ENCODE peak calls at places on chromosomes 3 and 15, in five cellular contexts. Z is transverse colon, T is MM.1S, I is heart right ventricle, D is adrenal gland. K is an unnamed sample.

GRCh38 chr15:96838088-96838487 is 507.6 kb downstream of the NR2F2 start:
- DNase-seq in Z (no peak), T (no peak), I (no peak), D (no peak), K (no peak)

GRCh38 chr3:25706213-25706612 is 41.5 kb upstream of the TOP2B start:
- DNase-seq in Z (no peak), T (no peak), I (no peak), D (no peak), K (no peak)

GRCh38 chr3:25910997-25911396 is 121.1 kb downstream of the OXSM start:
- DNase-seq in Z (peak), T (peak), I (no peak), D (peak), K (no peak)

GRCh38 chr15:59329570-59330350 is 42.9 kb downstream of the MYO1E start:
- DNase-seq in Z (no peak), T (no peak), I (no peak), D (no peak), K (no peak)

GRCh38 chr15:52148409-52148808 is 35.8 kb upstream of the BCL2L10 start:
- DNase-seq in Z (no peak), T (no peak), I (no peak), D (no peak), K (no peak)

GRCh38 chr3:167709690-167710089 is 25.0 kb downstream of the PDCD10 start:
- DNase-seq in Z (no peak), T (no peak), I (no peak), D (no peak), K (no peak)

GRCh38 chr15:59998256-59999063 is 5.7 kb upstream of the FOXB1 start:
- DNase-seq in Z (no peak), T (no peak), I (no peak), D (no peak), K (no peak)

GRCh38 chr3:186251948-186252619 is 110.0 kb downstream of the DGKG start:
- DNase-seq in Z (no peak), T (no peak), I (peak), D (peak), K (no peak)

GRCh38 chr3:89025185-89025584 is 82.2 kb upstream of the EPHA3 start:
- DNase-seq in Z (no peak), T (no peak), I (no peak), D (no peak), K (no peak)

GRCh38 chr15:58572521-58572920 is 140.7 kb downstream of the LIPC start:
- DNase-seq in Z (no peak), T (no peak), I (no peak), D (no peak), K (no peak)

GRCh38 chr3:133283958-133284807 is 115.7 kb upstream of the BFSP2 start:
- DNase-seq in Z (no peak), T (no peak), I (no peak), D (peak), K (no peak)

GRCh38 chr15:70237626-70238025 is 139.9 kb upstream of the TLE3 start:
- DNase-seq in Z (no peak), T (no peak), I (no peak), D (no peak), K (no peak)

DNA sequence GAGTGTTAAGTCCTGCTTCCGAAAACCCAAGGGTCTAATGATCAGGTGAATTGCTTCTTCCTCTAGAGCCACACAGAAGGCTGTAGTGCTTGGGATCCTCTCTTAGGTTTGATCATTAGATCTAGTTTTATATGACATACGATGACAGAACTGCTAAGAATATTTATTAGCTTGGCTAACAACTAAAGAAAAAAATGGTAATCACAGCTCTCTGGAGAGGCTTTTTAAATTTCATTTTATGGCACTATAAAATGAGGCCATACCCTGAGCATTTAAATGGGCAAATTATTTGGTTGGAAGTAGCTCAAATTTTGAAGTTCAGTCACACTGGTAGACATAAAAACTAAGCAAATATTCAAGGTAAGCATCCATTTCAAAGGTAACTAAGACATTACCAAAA is 482.5 kb upstream of the WNT5A start:
- DNase-seq in Z (no peak), T (no peak), I (no peak), D (no peak), K (no peak)
- TF ChIP-seq CTCF in Z (no peak), T (no peak), I (no peak), D (no peak), K (no peak)

GRCh38 chr3:185071401-185071800 is 81.5 kb downstream of the C3orf70 start:
- DNase-seq in Z (no peak), T (no peak), I (no peak), D (no peak), K (no peak)

GRCh38 chr3:185067173-185067572 is 85.7 kb downstream of the C3orf70 start:
- DNase-seq in Z (no peak), T (no peak), I (no peak), D (no peak), K (no peak)

GRCh38 chr3:185069023-185069422 is 83.8 kb downstream of the C3orf70 start:
- DNase-seq in Z (peak), T (no peak), I (no peak), D (no peak), K (no peak)

GRCh38 chr3:185070491-185071335 is 82.1 kb downstream of the C3orf70 start:
- DNase-seq in Z (peak), T (no peak), I (no peak), D (peak), K (no peak)

GRCh38 chr3:185069583-185070030 is 83.3 kb downstream of the C3orf70 start:
- DNase-seq in Z (peak), T (no peak), I (no peak), D (no peak), K (no peak)
- TF ChIP-seq CTCF in Z (no peak), T (no peak), I (no peak), D (no peak), K (no peak)

GRCh38 chr3:63232764-63233396 is 45.2 kb upstream of the SYNPR start:
- DNase-seq in Z (no peak), T (peak), I (no peak), D (no peak), K (no peak)
- TF ChIP-seq CTCF in Z (peak), T (peak), I (peak), D (no peak), K (no peak)

GRCh38 chr15:79829950-79830349 is 66.9 kb downstream of the MTHFS start:
- DNase-seq in Z (no peak), T (no peak), I (no peak), D (no peak), K (no peak)

GRCh38 chr15:79828447-79828846 is 68.4 kb downstream of the MTHFS start:
- DNase-seq in Z (no peak), T (no peak), I (no peak), D (no peak), K (no peak)

GRCh38 chr15:79832358-79832757 is 64.5 kb downstream of the MTHFS start:
- DNase-seq in Z (no peak), T (no peak), I (no peak), D (no peak), K (no peak)

GRCh38 chr15:79834496-79834895 is 62.3 kb downstream of the MTHFS start:
- DNase-seq in Z (no peak), T (no peak), I (no peak), D (peak), K (no peak)

DNA sequence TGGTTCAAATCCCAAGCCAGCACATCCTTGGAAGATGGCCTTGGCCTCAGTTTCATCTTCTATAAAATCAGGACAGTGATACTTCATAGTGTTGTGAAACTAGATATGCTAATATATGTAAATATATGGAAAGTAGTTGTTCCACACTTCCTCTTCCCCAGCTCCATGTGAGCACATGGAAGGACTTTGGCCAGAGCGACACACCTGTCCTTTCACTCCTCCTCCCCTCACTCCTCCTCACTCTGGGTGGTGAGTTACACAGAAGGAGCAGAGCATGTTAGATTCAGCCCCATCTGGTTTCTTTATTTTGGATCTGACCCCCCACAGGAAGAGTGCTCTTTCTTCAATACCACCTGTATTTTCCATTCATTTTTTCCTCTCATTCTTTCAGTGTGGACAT is 65.2 kb downstream of the MTHFS start:
- DNase-seq in Z (no peak), T (no peak), I (no peak), D (no peak), K (no peak)
- TF ChIP-seq CTCF in Z (no peak), T (no peak), I (no peak), D (no peak), K (no peak)

GRCh38 chr3:15305366-15305844 is 27.0 kb downstream of the SH3BP5 start:
- DNase-seq in Z (no peak), T (no peak), I (no peak), D (peak), K (no peak)
- TF ChIP-seq CTCF in Z (peak), T (peak), I (no peak), D (peak), K (no peak)

DNA sequence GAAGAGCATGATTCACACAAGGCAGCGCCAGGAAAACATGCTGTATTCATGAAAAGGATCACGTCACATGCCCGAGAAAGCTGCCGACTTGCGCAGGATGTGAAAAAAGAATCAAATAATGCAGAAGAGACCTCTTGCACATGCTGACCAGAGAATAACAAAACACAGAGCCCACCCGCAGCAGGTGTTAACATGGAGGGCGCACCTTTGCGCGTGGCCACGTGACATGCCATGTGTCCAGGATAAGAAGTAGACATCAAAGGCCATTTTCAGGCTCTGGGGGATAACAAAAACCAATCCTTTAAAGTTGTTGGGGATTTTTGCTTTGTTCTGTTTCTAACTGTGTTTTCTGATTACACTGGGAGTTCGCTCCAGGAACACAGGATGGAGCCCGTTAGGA is 1332.8 kb downstream of the ZPLD1 start:
- DNase-seq in Z (no peak), T (no peak), I (no peak), D (no peak), K (no peak)
- TF ChIP-seq CTCF in Z (no peak), T (no peak), I (no peak), D (no peak), K (no peak)